ENCODE peak calls at places on chromosome 7, in ten cellular contexts. E, Y, H, T, R, J, A, Q, O and X are unnamed samples.

GRCh38 chr7:73971701-73972341 is 56.2 kb upstream of the ELN start:
- DNase-seq in E (no peak), Y (no peak), H (no peak), T (no peak), R (no peak), J (no peak), A (no peak), Q (no peak), O (peak; percentile 25), X (no peak)

GRCh38 chr7:143299840-143300239 is 11.7 kb downstream of the CASP2 start:
- DNase-seq in E (no peak), Y (peak; percentile 72), H (peak; percentile 66), T (peak; percentile 56), R (no peak), J (peak; percentile 20), A (peak; percentile 44), Q (peak; percentile 28), O (no peak), X (no peak)

GRCh38 chr7:50676754-50677153 is 105.9 kb downstream of the GRB10 start:
- DNase-seq in E (no peak), Y (no peak), H (no peak), T (no peak), R (no peak), J (no peak), A (no peak), Q (no peak), O (no peak), X (no peak)

GRCh38 chr7:32179567-32179966 is 109.4 kb upstream of the PDE1C start:
- DNase-seq in E (no peak), Y (no peak), H (no peak), T (no peak), R (no peak), J (no peak), A (no peak), Q (no peak), O (no peak), X (no peak)

GRCh38 chr7:90645784-90646183 is 49.7 kb downstream of the CDK14 start:
- DNase-seq in E (no peak), Y (no peak), H (no peak), T (peak; percentile 77), R (no peak), J (no peak), A (no peak), Q (no peak), O (no peak), X (peak; percentile 34)

GRCh38 chr7:38840736-38841460 is 68.1 kb downstream of the VPS41 start:
- DNase-seq in E (no peak), Y (no peak), H (no peak), T (no peak), R (no peak), J (peak; percentile 88), A (no peak), Q (peak; percentile 16), O (peak; percentile 17), X (no peak)

GRCh38 chr7:96084880-96085551 is 236.9 kb downstream of the SLC25A13 start:
- DNase-seq in E (no peak), Y (no peak), H (no peak), T (no peak), R (no peak), J (peak; percentile 80), A (no peak), Q (no peak), O (peak; percentile 85), X (no peak)

GRCh38 chr7:24922099-24922773 is 57.7 kb downstream of the OSBPL3 start:
- DNase-seq in E (no peak), Y (no peak), H (no peak), T (no peak), R (no peak), J (peak; percentile 70), A (no peak), Q (no peak), O (no peak), X (no peak)

GRCh38 chr7:73841689-73842247 is 548 bp downstream of the METTL27 start:
- DNase-seq in E (peak; percentile 82), Y (peak; percentile 36), H (no peak), T (peak; percentile 48), R (no peak), J (no peak), A (no peak), Q (no peak), O (no peak), X (no peak)

DNA sequence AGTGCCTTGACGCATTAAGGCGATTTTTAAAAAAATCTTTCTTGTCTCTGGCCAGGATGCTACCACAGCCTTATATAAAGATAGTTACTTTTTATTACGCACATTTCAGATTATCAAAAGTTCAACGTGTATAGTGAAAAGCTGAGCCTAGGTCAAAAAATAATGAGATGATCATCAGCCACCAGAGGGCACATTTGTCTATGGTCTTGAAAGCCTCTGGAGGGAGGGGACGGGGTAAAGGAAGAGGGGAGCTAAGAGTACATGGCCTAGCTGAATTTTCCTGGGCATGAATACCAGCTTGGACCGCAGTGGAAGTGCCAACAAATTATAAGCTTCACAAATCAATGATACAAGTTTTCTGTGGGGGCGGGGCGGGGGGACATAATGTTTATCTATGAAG is 285.9 kb upstream of the SMIM30 start:
- DNase-seq in E (no peak), Y (no peak), H (peak; percentile 47), T (peak; percentile 53), R (no peak), J (no peak), A (peak; percentile 38), Q (peak; percentile 30), O (no peak), X (no peak)
- TF ChIP-seq CTCF in E (no peak), Y (no peak), H (peak; percentile 48), T (peak; percentile 64), R (no peak), J (no peak), A (no peak), Q (peak; percentile 36), O (peak; percentile 22), X (peak; percentile 19)

DNA sequence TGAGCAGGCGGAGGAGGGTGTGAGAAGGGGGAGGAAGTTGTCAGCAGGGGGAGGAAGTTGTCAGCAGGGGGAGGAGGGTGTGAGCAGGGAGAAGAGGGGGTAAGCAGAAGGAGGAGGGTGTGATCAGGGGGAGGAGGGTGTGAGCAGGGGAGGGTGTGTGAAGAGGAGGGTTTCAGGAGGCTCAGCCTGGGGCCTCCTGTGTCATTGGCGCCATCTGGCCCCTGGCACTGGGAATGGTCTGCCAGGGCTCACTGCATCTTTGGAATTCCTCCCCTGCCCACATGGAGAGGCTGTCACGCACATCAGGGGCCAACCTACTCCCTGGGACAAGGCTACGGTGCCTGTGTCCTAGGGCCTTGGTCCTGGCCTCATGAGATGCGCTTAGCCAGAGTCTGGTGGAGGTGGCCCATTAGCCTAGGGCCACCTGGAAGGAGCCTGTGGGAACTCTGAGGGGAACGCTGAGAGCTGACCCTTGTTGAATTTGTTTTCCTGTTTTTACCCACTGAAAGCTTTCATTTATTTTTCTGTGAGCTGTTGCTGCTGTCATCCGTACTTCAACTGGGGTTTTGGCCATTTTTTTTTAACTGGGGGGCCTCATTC is 18.0 kb downstream of the CAMK2B start:
- DNase-seq in E (no peak), Y (no peak), H (no peak), T (peak; percentile 63), R (no peak), J (peak; percentile 55), A (peak; percentile 47), Q (peak; percentile 23), O (peak; percentile 33), X (no peak)
- TF ChIP-seq CTCF in E (no peak), Y (no peak), H (no peak), T (peak; percentile 42), R (no peak), J (peak; percentile 42), A (peak; percentile 56), Q (peak; percentile 36), O (peak; percentile 27), X (peak; percentile 63)

DNA sequence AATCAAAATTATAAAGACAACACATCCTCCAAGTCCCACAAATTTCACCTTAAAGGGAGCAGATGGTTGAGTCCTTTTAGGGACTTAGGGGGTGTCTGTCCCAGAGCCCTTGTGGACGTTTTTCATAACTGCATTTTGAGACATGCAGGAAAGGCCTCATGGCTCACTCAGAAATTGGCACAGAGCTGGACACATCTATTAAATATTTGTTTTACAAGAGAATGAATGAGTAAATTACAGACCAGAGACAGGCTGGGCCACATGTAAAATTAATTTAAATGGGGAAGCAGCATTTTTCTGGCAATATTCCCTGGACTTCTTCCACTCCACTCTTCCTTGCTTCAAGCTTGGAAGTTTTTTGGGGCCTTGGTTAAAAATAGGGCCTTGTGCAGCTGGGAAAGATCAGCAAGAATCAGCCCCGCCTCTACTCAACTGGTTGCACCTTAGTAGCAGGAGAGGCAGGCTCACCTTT is 20.0 kb downstream of the LAMB1 start:
- DNase-seq in E (no peak), Y (no peak), H (no peak), T (no peak), R (no peak), J (peak; percentile 38), A (no peak), Q (no peak), O (no peak), X (no peak)
- TF ChIP-seq CTCF in E (no peak), Y (no peak), H (peak; percentile 40), T (peak; percentile 29), R (peak; percentile 45), J (peak; percentile 37), A (peak; percentile 32), Q (no peak), O (peak; percentile 11), X (no peak)

GRCh38 chr7:26864309-26865093 is at the start of gene SKAP2:
- DNase-seq in E (peak; percentile 98), Y (peak; percentile 99), H (peak; percentile 98), T (peak; percentile 99), R (peak; percentile 98), J (peak; percentile 98), A (peak; percentile 97), Q (peak; percentile 99), O (peak; percentile 99), X (peak; percentile 19)
- TF ChIP-seq CTCF in E (no peak), Y (no peak), H (no peak), T (no peak), R (no peak), J (no peak), A (no peak), Q (no peak), O (no peak), X (no peak)